ENCODE peak calls at places on chromosomes 4 and X, in ten cellular contexts. F, M, Y, J, A, X, G, H, D and S are unnamed samples.

GRCh38 chrX:153919281-153919680 is 6.8 kb downstream of the ARHGAP4 start:
- DNase-seq in G (no peak), H (no peak), D (no peak), J (no peak), X (no peak), Y (no peak), A (no peak), F (no peak), M (no peak), S (no peak)

GRCh38 chr4:15963001-15963451 is at the start of gene FGFBP2:
- DNase-seq in J (no peak), Y (peak; percentile 60), G (no peak), M (no peak), D (peak; percentile 51), X (peak; percentile 21), H (no peak), F (peak; percentile 31), A (peak; percentile 59), S (no peak)

GRCh38 chrX:37883196-37883595 is 35.8 kb upstream of the DYNLT3 start:
- DNase-seq in G (no peak), A (no peak), H (no peak), J (no peak), M (no peak), X (peak; percentile 6), F (no peak), Y (no peak), D (no peak), S (no peak)

GRCh38 chrX:150581093-150581775 is 12.8 kb downstream of the MTM1 start:
- DNase-seq in M (no peak), A (no peak), J (no peak), X (peak; percentile 28), G (no peak), Y (no peak), F (no peak), D (no peak), H (no peak), S (no peak)

GRCh38 chrX:54452920-54453319 is 12.7 kb downstream of the TSR2 start:
- DNase-seq in F (no peak), A (no peak), X (no peak), G (no peak), M (no peak), H (no peak), D (no peak), Y (no peak), J (no peak), S (no peak)

GRCh38 chr4:139934336-139934735 is 219.6 kb downstream of the MAML3 start:
- DNase-seq in A (no peak), H (peak; percentile 66), J (no peak), F (no peak), G (no peak), Y (no peak), X (no peak), D (no peak), M (no peak), S (no peak)

GRCh38 chr4:152894673-152895072 is 41.5 kb upstream of the FHDC1 start:
- DNase-seq in M (no peak), Y (no peak), D (no peak), A (no peak), H (no peak), X (peak; percentile 4), F (no peak), G (no peak), J (no peak), S (no peak)

GRCh38 chrX:5991393-5991792 is 237.3 kb downstream of the NLGN4X start:
- DNase-seq in M (no peak), Y (no peak), D (no peak), G (no peak), F (no peak), X (no peak), J (no peak), A (no peak), H (no peak), S (no peak)

DNA sequence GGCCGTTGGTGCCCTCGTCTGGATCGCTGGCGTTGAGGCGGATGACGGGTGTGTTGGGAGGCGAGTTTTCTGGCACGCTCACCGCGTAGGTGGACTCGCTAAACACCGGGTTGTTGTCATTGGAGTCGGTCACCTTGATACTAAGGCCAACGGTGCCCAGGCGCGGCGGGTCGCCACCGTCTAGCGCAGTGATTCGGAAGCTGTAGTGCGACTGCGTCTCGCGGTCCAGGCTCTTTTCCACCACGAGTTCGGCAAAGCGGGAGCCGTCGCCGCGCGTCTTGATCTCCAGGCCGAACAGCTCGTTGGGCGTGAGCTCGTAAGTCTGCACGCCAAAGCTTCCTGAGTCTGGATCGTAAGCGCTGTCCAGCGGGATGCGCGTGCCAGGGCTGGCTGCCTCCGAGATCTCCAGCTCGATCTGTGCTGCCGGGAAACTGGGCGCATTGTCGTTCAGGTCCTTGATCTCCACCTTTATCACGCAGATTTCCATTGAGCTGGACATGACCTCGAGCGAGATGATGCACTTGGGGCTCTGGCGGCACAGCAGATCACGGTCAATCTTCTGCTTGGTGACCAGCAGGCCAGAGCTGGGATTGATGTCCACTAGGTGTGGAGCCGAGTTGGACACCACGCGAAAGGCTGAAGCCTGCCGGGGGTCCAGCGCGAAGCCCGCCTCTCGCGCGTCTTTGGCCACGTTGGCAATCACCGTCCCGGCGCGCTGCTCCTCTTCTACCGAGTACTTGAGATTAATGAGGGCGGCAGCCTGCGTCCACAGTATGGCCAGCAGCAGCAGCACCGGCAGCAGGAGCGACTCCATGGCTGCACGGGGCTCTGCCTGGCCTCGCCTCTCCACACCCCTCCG is 2.1 kb downstream of the PCDH19 start:
- DNase-seq in H (no peak), G (no peak), X (no peak), M (no peak), A (no peak), D (no peak), J (no peak), Y (no peak), F (no peak), S (no peak)
- H3K4me3 ChIP-seq in H (peak overlapping the region; percentile 42), G (peak overlapping the region; percentile 50), X (no peak overlapping the region), M (peak overlapping the region; percentile 47), A (peak overlapping the region; percentile 30), D (peak overlapping the region; percentile 46), J (no peak overlapping the region), Y (peak overlapping the region; percentile 58), F (no peak overlapping the region), S (peak overlapping the region; percentile 9)

DNA sequence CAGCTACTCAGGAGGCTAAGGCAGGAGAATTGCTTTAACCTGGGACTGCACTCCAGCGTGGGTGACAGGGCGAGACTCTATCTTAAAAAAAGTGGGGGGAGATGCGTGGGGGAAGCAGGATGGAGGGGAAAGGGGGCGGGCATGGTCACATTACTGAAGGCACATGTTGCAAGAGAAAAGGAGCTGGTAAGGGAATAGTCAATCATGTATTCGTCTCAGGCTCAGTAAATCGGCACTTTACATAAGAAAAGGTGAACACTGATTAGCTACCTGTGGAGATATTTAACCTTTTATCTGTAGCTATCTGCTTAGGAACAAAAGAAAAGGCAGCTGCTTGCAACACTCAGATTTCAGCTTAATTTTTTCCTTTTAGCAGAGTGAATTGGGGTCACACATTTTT is 132.5 kb downstream of the PLS3 start:
- DNase-seq in G (no peak), H (no peak), J (no peak), M (no peak), F (no peak), D (no peak), A (no peak), X (no peak), Y (no peak), S (no peak)
- TF ChIP-seq POLR2A in G (no peak), H (no peak), J (no peak), M (no peak), F (no peak), D (no peak), A (no peak), X (no peak), Y (no peak), S (no peak)

GRCh38 chr4:155967098-155967497 is 13.4 kb upstream of the CTSO start:
- DNase-seq in M (no peak), G (no peak), J (no peak), Y (no peak), X (no peak), H (no peak), D (no peak), F (no peak), A (no peak), S (no peak)

GRCh38 chr4:155974476-155974749 is 20.7 kb upstream of the CTSO start:
- DNase-seq in M (no peak), F (no peak), X (no peak), D (no peak), H (no peak), J (no peak), Y (no peak), G (no peak), A (no peak), S (no peak)

GRCh38 chr4:155973639-155974475 is 20.2 kb upstream of the CTSO start:
- DNase-seq in G (no peak), Y (no peak), F (no peak), D (no peak), X (no peak), J (no peak), M (no peak), A (no peak), H (no peak), S (no peak)

GRCh38 chr4:155974957-155975356 is 21.3 kb upstream of the CTSO start:
- DNase-seq in J (no peak), D (no peak), Y (no peak), M (no peak), A (no peak), F (no peak), H (no peak), X (no peak), G (no peak), S (no peak)

DNA sequence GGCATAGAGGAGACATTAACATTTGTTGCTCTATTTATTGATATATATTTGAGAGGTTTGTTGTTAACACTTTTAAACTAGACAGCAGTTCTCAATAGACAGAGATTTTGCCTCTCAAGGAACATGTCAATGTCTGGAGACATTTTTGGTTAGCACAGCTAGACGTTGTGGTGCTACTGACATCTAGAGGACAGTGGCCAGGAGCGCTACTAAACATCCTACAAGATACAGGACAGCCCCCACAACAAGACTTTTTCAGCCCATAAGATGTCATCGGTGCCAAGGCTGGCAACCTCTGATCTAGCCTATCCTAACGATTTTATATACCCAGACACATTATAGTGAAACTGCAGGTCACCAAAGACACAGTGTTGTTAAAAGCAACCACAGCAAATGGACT is 18.4 kb upstream of the CTSO start:
- DNase-seq in Y (no peak), H (no peak), M (no peak), G (no peak), J (no peak), A (no peak), D (no peak), X (peak; percentile 19), F (no peak), S (no peak)
- TF ChIP-seq CTCF in Y (no peak), H (peak; percentile 22), M (no peak), G (no peak), J (no peak), A (no peak), D (no peak), X (peak; percentile 56), F (peak; percentile 35), S (no peak)

DNA sequence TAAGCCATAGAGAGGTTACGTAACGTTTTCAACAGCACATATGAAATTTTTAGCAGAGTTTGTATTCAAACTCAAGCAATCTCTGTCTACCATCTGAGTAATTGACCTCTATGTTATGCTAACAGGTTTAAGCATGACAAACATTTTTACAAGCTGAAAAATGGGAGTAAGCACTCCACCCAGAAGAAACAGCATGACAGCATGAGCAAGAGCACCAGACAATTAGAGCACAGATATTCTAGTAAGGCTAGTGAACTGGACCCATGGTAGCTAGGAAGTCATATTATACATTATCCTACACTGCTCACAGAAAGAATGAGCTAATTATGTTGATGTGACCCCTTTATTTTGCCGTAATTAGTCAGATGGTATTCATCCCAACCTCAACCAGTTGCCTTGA is 200.5 kb downstream of the PABPC4L start:
- DNase-seq in H (no peak), Y (no peak), M (no peak), X (no peak), D (no peak), J (no peak), G (no peak), F (no peak), A (no peak), S (no peak)
- H3K4me3 ChIP-seq in H (no peak overlapping the region), Y (no peak overlapping the region), M (no peak overlapping the region), X (no peak overlapping the region), D (no peak overlapping the region), J (no peak overlapping the region), G (no peak overlapping the region), F (no peak overlapping the region), A (no peak overlapping the region), S (no peak overlapping the region)